ENCODE peak calls at places on chromosomes 6 and 20, in four cellular contexts. One of them, this sample, is unnamed. For H3K4me1, the result is how much of the 10 kb centered on the place peaks cover.

GRCh38 chr6:40806479-40806878 is 219.3 kb upstream of the LRFN2 start:
- DNase-seq in psoas muscle: no peak
- DNase-seq in NT2/D1: no peak
- DNase-seq in CD4-positive, CD25-positive, alpha-beta regulatory T cell: no peak
- DNase-seq in this sample: no peak

GRCh38 chr20:217266-217665 is 9.8 kb upstream of the DEFB129 start:
- DNase-seq in psoas muscle: no peak
- DNase-seq in NT2/D1: no peak
- DNase-seq in CD4-positive, CD25-positive, alpha-beta regulatory T cell: no peak
- DNase-seq in this sample: no peak

GRCh38 chr20:48879609-48880008 is 41.9 kb upstream of the ARFGEF2 start:
- DNase-seq in NT2/D1: no peak
- DNase-seq in psoas muscle: no peak
- DNase-seq in CD4-positive, CD25-positive, alpha-beta regulatory T cell: no peak
- DNase-seq in this sample: no peak

GRCh38 chr6:142297996-142298753 is 3.6 kb upstream of the ADGRG6 start:
- DNase-seq in CD4-positive, CD25-positive, alpha-beta regulatory T cell: no peak
- DNase-seq in psoas muscle: no peak
- DNase-seq in NT2/D1: no peak
- DNase-seq in this sample: no peak

GRCh38 chr6:107962723-107963122 is 4.7 kb upstream of the SEC63 start:
- DNase-seq in psoas muscle: no peak
- DNase-seq in NT2/D1: no peak
- DNase-seq in CD4-positive, CD25-positive, alpha-beta regulatory T cell: no peak
- DNase-seq in this sample: no peak

GRCh38 chr6:107539849-107540464 is 50.0 kb downstream of the SOBP start:
- DNase-seq in NT2/D1: no peak
- DNase-seq in psoas muscle: no peak
- DNase-seq in CD4-positive, CD25-positive, alpha-beta regulatory T cell: no peak
- DNase-seq in this sample: no peak

GRCh38 chr6:160264213-160264612 is 5.6 kb upstream of the SLC22A2 start:
- DNase-seq in NT2/D1: no peak
- DNase-seq in psoas muscle: no peak
- DNase-seq in CD4-positive, CD25-positive, alpha-beta regulatory T cell: no peak
- DNase-seq in this sample: no peak

GRCh38 chr6:168385858-168386735 is 54.9 kb upstream of the SMOC2 start:
- DNase-seq in CD4-positive, CD25-positive, alpha-beta regulatory T cell: no peak
- DNase-seq in psoas muscle: no peak
- DNase-seq in NT2/D1: no peak
- DNase-seq in this sample: no peak

GRCh38 chr6:68635706-68636513 is 828 bp downstream of the ADGRB3 start:
- DNase-seq in psoas muscle: no peak
- DNase-seq in CD4-positive, CD25-positive, alpha-beta regulatory T cell: no peak
- DNase-seq in NT2/D1: no peak
- DNase-seq in this sample: no peak

GRCh38 chr6:161301338-161301737 is 27.5 kb upstream of the AGPAT4 start:
- DNase-seq in CD4-positive, CD25-positive, alpha-beta regulatory T cell: no peak
- DNase-seq in NT2/D1: no peak
- DNase-seq in psoas muscle: no peak
- DNase-seq in this sample: no peak

GRCh38 chr6:96836579-96837137 is 619 bp downstream of the GPR63 start:
- DNase-seq in CD4-positive, CD25-positive, alpha-beta regulatory T cell: peak
- DNase-seq in psoas muscle: no peak
- DNase-seq in NT2/D1: no peak
- DNase-seq in this sample: no peak

GRCh38 chr6:167898673-167899311 is 72.1 kb downstream of the AFDN start:
- DNase-seq in CD4-positive, CD25-positive, alpha-beta regulatory T cell: no peak
- DNase-seq in psoas muscle: no peak
- DNase-seq in NT2/D1: no peak
- DNase-seq in this sample: no peak

GRCh38 chr6:70184723-70185122 is 118.2 kb downstream of the COL9A1 start:
- DNase-seq in CD4-positive, CD25-positive, alpha-beta regulatory T cell: no peak
- DNase-seq in psoas muscle: no peak
- DNase-seq in NT2/D1: no peak
- DNase-seq in this sample: no peak

GRCh38 chr6:48280035-48280434 is 169.0 kb upstream of the PTCHD4 start:
- DNase-seq in psoas muscle: no peak
- DNase-seq in CD4-positive, CD25-positive, alpha-beta regulatory T cell: no peak
- DNase-seq in NT2/D1: no peak
- DNase-seq in this sample: no peak

DNA sequence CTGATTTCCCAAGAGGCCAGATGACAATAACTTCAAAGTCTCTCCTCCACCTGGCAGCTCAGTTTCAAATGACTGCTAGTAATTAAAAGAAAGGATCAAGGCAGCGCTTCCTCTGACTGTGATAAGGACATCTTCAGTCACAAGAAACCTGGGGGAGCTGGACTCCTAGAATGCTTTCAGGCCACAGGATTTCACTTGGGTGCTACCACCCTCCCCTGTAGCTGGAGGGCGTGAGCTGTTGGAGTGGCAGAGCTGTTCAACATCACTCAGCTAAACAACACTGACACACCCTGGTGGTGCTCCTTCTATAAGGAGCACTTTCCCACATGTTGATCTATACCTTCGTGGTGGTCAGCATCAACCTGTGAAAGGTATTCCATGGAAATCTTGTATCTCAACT is 2.2 kb upstream of the CNR1 start:
- DNase-seq in CD4-positive, CD25-positive, alpha-beta regulatory T cell: no peak
- DNase-seq in NT2/D1: no peak
- DNase-seq in psoas muscle: no peak
- DNase-seq in this sample: no peak
- H3K4me1 ChIP-seq in CD4-positive, CD25-positive, alpha-beta regulatory T cell: under half
- H3K4me1 ChIP-seq in NT2/D1: under half
- H3K4me1 ChIP-seq in psoas muscle: under half
- H3K4me1 ChIP-seq in this sample: under half

GRCh38 chr20:51715028-51715872 is 52.9 kb downstream of the ATP9A start:
- DNase-seq in psoas muscle: no peak
- DNase-seq in CD4-positive, CD25-positive, alpha-beta regulatory T cell: no peak
- DNase-seq in NT2/D1: no peak
- DNase-seq in this sample: no peak

GRCh38 chr20:51712501-51713212 is 55.5 kb downstream of the ATP9A start:
- DNase-seq in psoas muscle: peak
- DNase-seq in NT2/D1: no peak
- DNase-seq in CD4-positive, CD25-positive, alpha-beta regulatory T cell: no peak
- DNase-seq in this sample: no peak

GRCh38 chr20:51715873-51716215 is 52.3 kb downstream of the ATP9A start:
- DNase-seq in psoas muscle: no peak
- DNase-seq in NT2/D1: no peak
- DNase-seq in CD4-positive, CD25-positive, alpha-beta regulatory T cell: no peak
- DNase-seq in this sample: no peak

GRCh38 chr20:51711426-51711825 is 56.8 kb downstream of the ATP9A start:
- DNase-seq in psoas muscle: no peak
- DNase-seq in CD4-positive, CD25-positive, alpha-beta regulatory T cell: no peak
- DNase-seq in NT2/D1: no peak
- DNase-seq in this sample: no peak

DNA sequence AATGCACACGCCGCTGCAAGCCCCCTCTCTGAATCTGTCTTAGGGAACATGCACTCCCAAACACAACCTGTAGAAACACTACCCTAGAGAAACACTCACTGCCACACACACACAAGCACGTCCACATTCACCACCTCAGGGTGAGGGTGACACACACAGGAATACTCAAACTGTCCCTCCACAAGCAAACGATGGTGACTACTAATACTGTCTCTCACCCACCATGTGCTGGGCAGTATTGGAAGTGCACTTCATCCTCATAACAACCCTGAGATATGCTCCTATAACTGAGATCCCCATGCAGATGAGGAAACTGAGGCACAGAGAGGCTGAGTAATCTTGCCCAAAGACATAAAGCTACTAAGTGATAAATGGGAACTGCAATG is 55.0 kb downstream of the ATP9A start:
- DNase-seq in CD4-positive, CD25-positive, alpha-beta regulatory T cell: no peak
- DNase-seq in NT2/D1: no peak
- DNase-seq in psoas muscle: no peak
- DNase-seq in this sample: no peak
- H3K4me1 ChIP-seq in CD4-positive, CD25-positive, alpha-beta regulatory T cell: under half
- H3K4me1 ChIP-seq in NT2/D1: under half
- H3K4me1 ChIP-seq in psoas muscle: under half
- H3K4me1 ChIP-seq in this sample: under half

DNA sequence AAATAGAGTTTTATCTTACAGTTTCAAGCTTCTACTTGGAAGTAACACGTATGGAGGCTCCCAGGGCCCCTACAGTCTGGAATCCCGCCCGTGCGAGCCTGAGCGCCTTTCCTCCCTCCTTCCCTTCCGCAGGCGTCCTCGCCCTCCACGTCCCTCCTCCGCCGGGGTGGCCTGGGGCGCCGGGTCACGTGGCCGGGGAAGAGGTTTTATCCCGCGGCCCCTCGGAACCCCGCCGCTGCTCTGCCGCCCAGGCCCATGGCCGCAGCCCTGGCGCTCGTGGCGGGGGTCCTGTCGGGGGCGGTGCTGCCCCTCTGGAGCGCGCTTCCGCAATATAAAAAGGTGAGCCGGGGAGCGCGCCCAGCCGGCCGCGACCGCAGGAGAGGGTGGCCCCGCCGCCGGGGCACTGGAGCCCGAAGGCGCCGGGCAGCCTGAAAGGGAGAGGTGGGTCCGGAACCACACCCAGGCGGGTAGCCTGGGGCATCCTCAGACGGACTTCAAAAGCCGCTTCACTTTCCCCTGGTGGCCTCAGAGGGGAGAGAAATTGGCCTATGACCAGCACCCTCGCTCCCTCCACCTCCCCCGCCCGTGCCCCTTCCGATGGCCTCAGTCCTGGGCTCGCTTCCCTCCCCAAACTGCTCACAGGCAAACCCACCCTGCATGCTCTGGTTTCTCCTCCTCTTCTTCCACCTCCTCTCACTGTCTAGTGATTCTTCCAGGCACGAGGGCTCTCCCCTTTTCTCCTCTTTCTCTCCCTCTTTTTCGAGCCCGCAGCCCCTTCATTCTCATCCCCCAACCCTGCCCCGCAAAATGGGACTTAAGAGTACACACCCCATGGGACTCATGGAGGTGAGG is at the start of gene CLPSL2:
- DNase-seq in NT2/D1: no peak
- DNase-seq in psoas muscle: no peak
- DNase-seq in CD4-positive, CD25-positive, alpha-beta regulatory T cell: no peak
- DNase-seq in this sample: no peak
- H3K4me1 ChIP-seq in NT2/D1: under half
- H3K4me1 ChIP-seq in psoas muscle: under half
- H3K4me1 ChIP-seq in CD4-positive, CD25-positive, alpha-beta regulatory T cell: under half
- H3K4me1 ChIP-seq in this sample: under half

GRCh38 chr20:37295595-37295994 is 6.1 kb downstream of the MANBAL start:
- DNase-seq in CD4-positive, CD25-positive, alpha-beta regulatory T cell: no peak
- DNase-seq in NT2/D1: no peak
- DNase-seq in psoas muscle: no peak
- DNase-seq in this sample: no peak
- H3K4me1 ChIP-seq in CD4-positive, CD25-positive, alpha-beta regulatory T cell: under half
- H3K4me1 ChIP-seq in NT2/D1: under half
- H3K4me1 ChIP-seq in psoas muscle: under half
- H3K4me1 ChIP-seq in this sample: under half

GRCh38 chr6:45455408-45455807 is 77.7 kb upstream of the SUPT3H start:
- DNase-seq in psoas muscle: no peak
- DNase-seq in NT2/D1: no peak
- DNase-seq in CD4-positive, CD25-positive, alpha-beta regulatory T cell: no peak
- DNase-seq in this sample: no peak

GRCh38 chr6:45460166-45460565 is 82.4 kb upstream of the SUPT3H start:
- DNase-seq in NT2/D1: no peak
- DNase-seq in CD4-positive, CD25-positive, alpha-beta regulatory T cell: no peak
- DNase-seq in psoas muscle: no peak
- DNase-seq in this sample: no peak

GRCh38 chr6:45461486-45461885 is 83.8 kb upstream of the SUPT3H start:
- DNase-seq in CD4-positive, CD25-positive, alpha-beta regulatory T cell: no peak
- DNase-seq in psoas muscle: no peak
- DNase-seq in NT2/D1: no peak
- DNase-seq in this sample: no peak

GRCh38 chr6:45457141-45457540 is 79.4 kb upstream of the SUPT3H start:
- DNase-seq in NT2/D1: no peak
- DNase-seq in psoas muscle: no peak
- DNase-seq in CD4-positive, CD25-positive, alpha-beta regulatory T cell: no peak
- DNase-seq in this sample: no peak

DNA sequence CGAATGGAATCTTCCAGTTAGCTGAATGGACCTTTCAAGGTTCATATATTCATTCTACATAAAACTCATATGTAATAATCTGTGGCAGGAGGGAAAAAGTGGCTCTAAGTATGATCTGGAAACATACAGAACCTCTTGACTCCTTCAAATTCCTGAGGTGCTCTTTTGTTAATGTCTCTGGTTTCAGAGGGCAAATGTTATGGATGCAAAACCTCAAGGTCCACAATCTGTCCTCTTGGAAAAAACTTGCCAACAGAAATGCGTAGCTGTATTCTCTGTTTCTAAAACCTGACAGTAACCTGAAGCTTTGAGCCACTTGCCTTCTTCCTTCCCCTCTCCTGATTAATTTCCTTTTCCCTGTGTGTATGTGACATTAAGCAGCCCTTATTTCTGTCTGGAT is 80.9 kb upstream of the SUPT3H start:
- DNase-seq in psoas muscle: no peak
- DNase-seq in CD4-positive, CD25-positive, alpha-beta regulatory T cell: no peak
- DNase-seq in NT2/D1: no peak
- DNase-seq in this sample: no peak
- H3K4me1 ChIP-seq in psoas muscle: under half
- H3K4me1 ChIP-seq in CD4-positive, CD25-positive, alpha-beta regulatory T cell: under half
- H3K4me1 ChIP-seq in NT2/D1: under half
- H3K4me1 ChIP-seq in this sample: under half

GRCh38 chr6:31399589-31400466 is 3.6 kb upstream of the MICA start:
- DNase-seq in CD4-positive, CD25-positive, alpha-beta regulatory T cell: peak
- DNase-seq in NT2/D1: peak
- DNase-seq in psoas muscle: peak
- DNase-seq in this sample: peak
- H3K4me1 ChIP-seq in CD4-positive, CD25-positive, alpha-beta regulatory T cell: half or more
- H3K4me1 ChIP-seq in NT2/D1: under half
- H3K4me1 ChIP-seq in psoas muscle: under half
- H3K4me1 ChIP-seq in this sample: under half

GRCh38 chr20:54257090-54257816 is 49.4 kb downstream of the PFDN4 start:
- DNase-seq in psoas muscle: no peak
- DNase-seq in CD4-positive, CD25-positive, alpha-beta regulatory T cell: no peak
- DNase-seq in NT2/D1: peak
- DNase-seq in this sample: no peak

GRCh38 chr20:54263266-54263665 is 55.4 kb downstream of the PFDN4 start:
- DNase-seq in psoas muscle: no peak
- DNase-seq in NT2/D1: no peak
- DNase-seq in CD4-positive, CD25-positive, alpha-beta regulatory T cell: no peak
- DNase-seq in this sample: no peak

GRCh38 chr20:54256202-54256601 is 48.3 kb downstream of the PFDN4 start:
- DNase-seq in psoas muscle: no peak
- DNase-seq in CD4-positive, CD25-positive, alpha-beta regulatory T cell: no peak
- DNase-seq in NT2/D1: no peak
- DNase-seq in this sample: no peak

GRCh38 chr20:54255157-54255556 is 47.3 kb downstream of the PFDN4 start:
- DNase-seq in NT2/D1: no peak
- DNase-seq in psoas muscle: no peak
- DNase-seq in CD4-positive, CD25-positive, alpha-beta regulatory T cell: no peak
- DNase-seq in this sample: no peak

GRCh38 chr20:54260116-54260515 is 52.2 kb downstream of the PFDN4 start:
- DNase-seq in psoas muscle: no peak
- DNase-seq in CD4-positive, CD25-positive, alpha-beta regulatory T cell: no peak
- DNase-seq in NT2/D1: no peak
- DNase-seq in this sample: no peak
- H3K4me1 ChIP-seq in psoas muscle: under half
- H3K4me1 ChIP-seq in CD4-positive, CD25-positive, alpha-beta regulatory T cell: under half
- H3K4me1 ChIP-seq in NT2/D1: under half
- H3K4me1 ChIP-seq in this sample: under half

This sample was measured in effector memory CD4-positive, alpha-beta T cell.